ENCODE peak calls at places on chromosomes 12 and 14, in six cellular contexts. Q is NCI-H69; L is activated T-helper 1 cell treated with anti-CD3 and anti-CD28 coated beads, Interleukin-2, amount 50 U/mL, for 16 hours; A is HFF-Myc; G is H7; X is Daoy. S is an unnamed sample.

GRCh38 chr12:27112891-27113290 is 30.5 kb upstream of the C12orf71 start:
- DNase-seq in L (no peak), A (no peak), Q (no peak), X (no peak), G (no peak), S (no peak)

GRCh38 chr14:105427893-105428485 is 8.4 kb downstream of the MTA1 start:
- DNase-seq in L (no peak), G (peak; percentile 22), Q (no peak), A (no peak), X (no peak), S (no peak)

GRCh38 chr12:78584695-78585094 is 279.9 kb upstream of the SYT1 start:
- DNase-seq in G (peak; percentile 25), A (peak; percentile 4), Q (peak; percentile 46), L (no peak), X (no peak), S (no peak)

GRCh38 chr14:70013269-70013873 is 134.2 kb downstream of the SMOC1 start:
- DNase-seq in G (peak; percentile 87), Q (peak; percentile 62), A (no peak), L (no peak), X (peak; percentile 67), S (no peak)

GRCh38 chr14:76500480-76500879 is 124.5 kb downstream of the ESRRB start:
- DNase-seq in A (no peak), X (no peak), L (no peak), Q (peak; percentile 40), G (no peak), S (no peak)

GRCh38 chr14:95895720-95896119 is 19.1 kb downstream of the TUNAR start:
- DNase-seq in L (no peak), G (peak; percentile 80), A (no peak), Q (peak; percentile 58), X (peak; percentile 46), S (no peak)

GRCh38 chr12:81757731-81758325 is 1.3 kb downstream of the PPFIA2 start:
- DNase-seq in A (no peak), Q (peak; percentile 74), X (no peak), L (no peak), G (no peak), S (no peak)

GRCh38 chr14:23294734-23295561 is 7.7 kb downstream of the PPP1R3E start:
- DNase-seq in G (no peak), A (no peak), L (no peak), X (peak; percentile 53), Q (peak; percentile 78), S (peak; percentile 51)

GRCh38 chr14:89723930-89724915 is 230.3 kb downstream of the EFCAB11 start:
- DNase-seq in Q (no peak), G (no peak), L (no peak), A (no peak), X (no peak), S (no peak)

GRCh38 chr14:56715938-56716337 is 94.3 kb downstream of the OTX2 start:
- DNase-seq in G (peak; percentile 39), L (no peak), A (no peak), Q (peak; percentile 98), X (no peak), S (no peak)

GRCh38 chr12:120874547-120875245 is 29.5 kb downstream of the SPPL3 start:
- DNase-seq in L (no peak), X (no peak), A (no peak), Q (no peak), G (no peak), S (no peak)

GRCh38 chr14:22820731-22821130 is 5.5 kb upstream of the SLC7A7 start:
- DNase-seq in X (no peak), Q (peak; percentile 78), G (no peak), L (no peak), A (no peak), S (no peak)

GRCh38 chr14:31937730-31938346 is 139.3 kb upstream of the ARHGAP5 start:
- DNase-seq in A (peak; percentile 65), Q (peak; percentile 43), X (peak; percentile 96), L (no peak), G (no peak), S (no peak)

GRCh38 chr12:110039085-110039807 is 9.1 kb downstream of the C12orf76 start:
- DNase-seq in X (peak; percentile 84), L (no peak), Q (peak; percentile 44), G (no peak), A (peak; percentile 77), S (no peak)

GRCh38 chr12:120801146-120801545 is 75.5 kb downstream of the ACADS start:
- DNase-seq in L (no peak), A (no peak), X (no peak), Q (no peak), G (no peak), S (no peak)

GRCh38 chr12:80778005-80778541 is 61.4 kb downstream of the MYF5 start:
- DNase-seq in A (peak; percentile 99), G (no peak), Q (peak; percentile 99), L (no peak), X (peak; percentile 65), S (peak; percentile 30)

GRCh38 chr12:71157601-71158233 is at the start of gene TSPAN8:
- DNase-seq in L (no peak), G (no peak), Q (peak; percentile 68), X (no peak), A (no peak), S (no peak)

GRCh38 chr12:2877959-2878732 is 1.1 kb downstream of the RHNO1 start:
- DNase-seq in G (peak; percentile 49), X (no peak), L (no peak), Q (peak; percentile 79), A (no peak), S (no peak)

GRCh38 chr12:81257952-81258551 is 180.2 kb downstream of the ACSS3 start:
- DNase-seq in G (no peak), L (no peak), Q (peak; percentile 86), X (peak; percentile 18), A (peak; percentile 20), S (no peak)

GRCh38 chr14:68172216-68172615 is 352.6 kb downstream of the RAD51B start:
- DNase-seq in G (no peak), X (no peak), L (no peak), A (no peak), Q (no peak), S (no peak)

GRCh38 chr14:102568115-102568614 is 24.3 kb upstream of the RCOR1 start:
- DNase-seq in G (peak; percentile 81), L (no peak), X (no peak), A (no peak), Q (peak; percentile 76), S (no peak)

GRCh38 chr12:7542813-7543212 is 39.2 kb upstream of the CD163 start:
- DNase-seq in A (no peak), X (no peak), G (no peak), Q (no peak), L (no peak), S (no peak)

GRCh38 chr12:101086490-101086889 is 123.5 kb downstream of the SLC5A8 start:
- DNase-seq in Q (no peak), A (peak; percentile 22), L (no peak), X (peak; percentile 34), G (no peak), S (no peak)

GRCh38 chr12:49930515-49931288 is 19.8 kb upstream of the AQP2 start:
- DNase-seq in Q (no peak), X (peak; percentile 48), A (no peak), L (no peak), G (no peak), S (no peak)

GRCh38 chr14:80150301-80150700 is 61.0 kb downstream of the DIO2 start:
- DNase-seq in A (no peak), G (no peak), X (no peak), Q (no peak), L (no peak), S (no peak)

GRCh38 chr12:39404000-39404399 is 38.9 kb downstream of the KIF21A start:
- DNase-seq in X (no peak), A (no peak), Q (no peak), L (no peak), G (no peak), S (no peak)

GRCh38 chr12:107415834-107416233 is 269.8 kb upstream of the PWP1 start:
- DNase-seq in L (no peak), G (no peak), X (peak; percentile 93), A (no peak), Q (no peak), S (no peak)

GRCh38 chr12:70744133-70744532 is 106.9 kb upstream of the PTPRB start:
- DNase-seq in Q (no peak), G (no peak), L (no peak), X (no peak), A (no peak), S (no peak)